ENCODE peak calls at places on chromosomes 13 and 19, in five cellular contexts. P is IMR-90, W is H1, H is SK-N-SH, U is K562. G is an unnamed sample.

GRCh38 chr13:24176351-24177101 is 16.0 kb downstream of the SPATA13 start:
- DNase-seq in P (no peak), H (no peak), W (no peak), U (no peak), G (no peak)

GRCh38 chr13:50127017-50127725 is 111.9 kb downstream of the KCNRG start:
- DNase-seq in U (no peak), P (peak), H (no peak), W (peak), G (no peak)

GRCh38 chr19:35986664-35987570 is 8.1 kb upstream of the SDHAF1 start:
- DNase-seq in P (no peak), W (peak), H (peak), U (no peak), G (peak)

GRCh38 chr19:4130635-4131438 is 6.9 kb upstream of the MAP2K2 start:
- DNase-seq in W (no peak), H (no peak), P (peak), U (peak), G (peak)

GRCh38 chr13:75841905-75842304 is 205.8 kb downstream of the LMO7 start:
- DNase-seq in P (no peak), H (no peak), U (no peak), W (no peak), G (no peak)

GRCh38 chr19:36497001-36497400 is 7.6 kb upstream of the ZNF566 start:
- DNase-seq in U (peak), W (no peak), H (no peak), P (no peak), G (no peak)

GRCh38 chr19:19627716-19628498 is at the start of gene LPAR2:
- DNase-seq in W (peak), H (peak), U (no peak), P (no peak), G (peak)

GRCh38 chr19:15934332-15935078 is at the start of gene CYP4F11:
- DNase-seq in W (no peak), U (no peak), H (no peak), P (no peak), G (peak)

GRCh38 chr19:10718205-10719196 is 622 bp downstream of the DNM2 start:
- DNase-seq in U (peak), H (peak), W (peak), P (peak), G (no peak)

GRCh38 chr13:51996660-51997059 is 14.6 kb downstream of the ATP7B start:
- DNase-seq in W (no peak), P (no peak), U (peak), H (no peak), G (no peak)

GRCh38 chr13:110757296-110757695 is 43.8 kb downstream of the ING1 start:
- DNase-seq in W (peak), P (no peak), U (no peak), H (no peak), G (no peak)

GRCh38 chr19:38706792-38707511 is 37.3 kb downstream of the CAPN12 start:
- DNase-seq in U (no peak), H (no peak), W (no peak), P (no peak), G (no peak)

GRCh38 chr19:3458595-3459284 is 21.6 kb downstream of the SMIM24 start:
- DNase-seq in P (peak), W (no peak), H (peak), U (no peak), G (peak)

GRCh38 chr13:45393941-45394570 is 24.1 kb downstream of the SLC25A30 start:
- DNase-seq in W (peak), U (peak), H (peak), P (peak), G (peak)

GRCh38 chr13:109747524-109747923 is 38.9 kb downstream of the IRS2 start:
- DNase-seq in W (no peak), U (no peak), P (no peak), H (no peak), G (no peak)

GRCh38 chr13:98722958-98723357 is 29.5 kb downstream of the SLC15A1 start:
- DNase-seq in H (no peak), U (no peak), W (no peak), P (no peak), G (no peak)
- H3K4me3 ChIP-seq in H (no peak), U (no peak), W (no peak), P (no peak), G (no peak)

DNA sequence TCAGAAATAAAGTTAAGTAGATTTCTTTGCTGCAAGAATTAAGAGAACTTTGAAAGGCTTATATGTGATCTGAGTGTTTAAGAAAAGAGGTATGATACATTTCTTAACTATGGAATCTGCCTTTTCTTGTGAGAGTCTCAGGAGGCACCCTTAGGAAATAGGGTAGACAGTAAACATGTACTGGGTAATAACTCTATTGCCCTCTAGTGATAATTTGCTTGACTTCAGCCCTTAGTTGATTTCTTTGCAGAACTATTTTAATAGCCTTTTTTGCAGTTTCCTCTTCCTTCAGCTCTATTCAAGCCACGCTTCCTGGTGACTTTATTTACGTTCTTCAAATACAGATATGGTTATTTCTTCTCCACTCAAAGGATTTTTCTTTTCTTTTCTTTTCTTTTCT is 37.0 kb upstream of the CCNA1 start:
- DNase-seq in U (peak), W (no peak), P (peak), H (peak), G (peak)
- TF ChIP-seq RFX5 in U (no peak), W (no peak), P (no peak), H (no peak), G (no peak)

GRCh38 chr19:6088677-6089063 is 21.6 kb downstream of the RFX2 start:
- DNase-seq in W (no peak), U (peak), P (peak), H (no peak), G (no peak)

GRCh38 chr19:6095760-6096159 is 14.5 kb downstream of the RFX2 start:
- DNase-seq in W (no peak), H (no peak), P (no peak), U (no peak), G (no peak)

GRCh38 chr19:6091771-6092291 is 18.5 kb downstream of the RFX2 start:
- DNase-seq in U (no peak), W (no peak), P (peak), H (no peak), G (no peak)

GRCh38 chr19:6090634-6091033 is 19.7 kb downstream of the RFX2 start:
- DNase-seq in U (no peak), H (no peak), W (no peak), P (no peak), G (no peak)

GRCh38 chr19:6092329-6093286 is 17.7 kb downstream of the RFX2 start:
- DNase-seq in H (no peak), U (peak), W (no peak), P (peak), G (peak)
- H3K4me3 ChIP-seq in H (no peak), U (peak), W (peak), P (peak), G (peak)

DNA sequence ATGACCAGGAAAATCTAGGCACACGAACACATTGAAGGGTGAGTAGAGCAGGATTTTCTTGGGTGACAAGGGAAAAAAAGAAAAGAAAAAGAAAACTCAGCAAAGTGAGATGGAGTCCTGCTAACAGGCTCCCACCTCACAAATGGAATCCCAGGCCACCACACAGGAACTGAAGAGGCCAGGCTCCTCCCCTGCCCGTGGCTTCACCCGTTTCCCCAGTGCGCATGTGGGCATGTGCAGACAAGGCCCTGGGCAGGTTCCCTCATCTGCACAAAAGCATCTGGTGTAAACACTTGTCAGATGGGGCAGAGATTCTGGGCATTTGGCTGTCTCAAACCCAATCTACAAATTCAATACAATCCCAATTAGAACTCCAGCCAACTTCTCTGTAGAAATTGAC is 24.5 kb downstream of the CFAP97D2 start:
- DNase-seq in P (no peak), W (no peak), U (no peak), H (no peak), G (no peak)
- TF ChIP-seq RFX5 in P (no peak), W (no peak), U (no peak), H (no peak), G (no peak)

DNA sequence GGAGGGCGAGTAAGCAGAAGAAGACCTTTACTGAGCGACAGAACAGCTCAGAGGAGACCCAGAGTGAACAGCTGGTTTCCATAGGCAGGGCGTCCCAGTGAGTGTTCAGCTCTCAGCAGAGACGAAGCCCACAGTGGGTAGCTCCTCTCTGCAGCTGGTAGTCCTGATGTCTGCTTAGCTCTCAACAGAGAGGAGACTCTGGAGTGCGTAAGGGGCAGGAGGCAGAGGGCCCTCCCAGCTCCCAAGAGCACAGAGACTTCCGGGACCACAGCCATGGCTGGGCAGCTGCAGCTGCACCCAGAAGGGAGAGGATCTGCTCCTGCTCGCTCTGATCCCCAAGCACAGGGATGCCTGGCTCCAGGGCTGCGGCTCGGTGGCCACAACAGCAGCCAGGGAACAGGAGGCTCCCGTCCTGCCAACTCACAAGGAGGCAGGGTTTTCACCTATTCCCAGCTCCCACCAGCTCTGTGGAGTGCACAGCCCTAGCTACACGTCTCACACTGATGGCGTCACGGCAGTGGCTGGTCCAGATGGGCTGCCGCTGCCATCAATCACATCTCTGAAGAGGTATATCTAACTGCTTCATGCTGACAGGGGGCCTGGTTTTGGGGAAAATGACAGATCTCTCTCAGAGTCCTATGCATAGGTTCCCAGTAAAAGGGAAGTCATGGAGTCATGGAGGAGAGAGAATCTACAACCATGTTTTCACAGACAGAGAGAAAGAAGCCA is 2660.1 kb upstream of the PCDH20 start:
- DNase-seq in H (no peak), W (no peak), P (no peak), U (peak), G (no peak)
- H3K4me3 ChIP-seq in H (no peak), W (no peak), P (no peak), U (peak), G (no peak)

DNA sequence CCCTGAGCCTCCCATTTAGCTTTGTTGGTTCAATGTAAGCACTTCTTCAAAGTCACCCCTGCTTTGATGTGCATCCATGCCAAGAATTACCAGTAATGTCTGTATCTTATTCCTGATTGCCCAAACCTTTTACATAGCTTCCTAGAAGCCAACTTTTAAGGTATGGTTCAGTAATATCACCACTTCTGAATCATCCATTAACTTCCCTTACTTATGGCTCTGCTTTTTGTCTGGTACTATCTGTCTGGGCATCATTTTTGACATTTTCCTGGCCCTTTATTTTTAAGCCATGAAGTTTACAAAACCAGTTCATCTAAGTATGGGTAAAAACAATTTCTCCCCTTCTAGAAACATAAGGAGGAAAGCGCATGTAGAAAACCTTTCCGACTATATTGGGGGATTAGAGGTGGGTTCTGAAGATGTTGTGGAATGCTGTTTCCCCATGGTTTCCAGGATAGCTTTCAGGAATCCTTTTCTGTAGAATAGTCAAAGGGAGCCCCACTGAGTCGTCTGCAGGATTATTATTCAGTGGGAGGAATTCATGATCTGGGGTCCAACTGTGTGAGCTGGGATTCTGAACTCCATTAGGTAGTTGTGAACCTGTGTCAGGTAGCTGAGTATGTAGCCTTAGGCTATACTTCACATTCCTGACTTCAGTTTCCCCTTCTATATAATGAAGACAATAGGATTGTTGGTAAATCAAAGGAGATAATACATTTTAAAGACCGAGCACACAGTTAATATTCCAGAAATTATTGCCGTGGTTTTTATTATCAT is 163.8 kb downstream of the SUCLA2 start:
- DNase-seq in H (no peak), P (no peak), W (no peak), U (no peak), G (no peak)
- TF ChIP-seq RFX5 in H (no peak), P (no peak), W (no peak), U (no peak), G (no peak)

DNA sequence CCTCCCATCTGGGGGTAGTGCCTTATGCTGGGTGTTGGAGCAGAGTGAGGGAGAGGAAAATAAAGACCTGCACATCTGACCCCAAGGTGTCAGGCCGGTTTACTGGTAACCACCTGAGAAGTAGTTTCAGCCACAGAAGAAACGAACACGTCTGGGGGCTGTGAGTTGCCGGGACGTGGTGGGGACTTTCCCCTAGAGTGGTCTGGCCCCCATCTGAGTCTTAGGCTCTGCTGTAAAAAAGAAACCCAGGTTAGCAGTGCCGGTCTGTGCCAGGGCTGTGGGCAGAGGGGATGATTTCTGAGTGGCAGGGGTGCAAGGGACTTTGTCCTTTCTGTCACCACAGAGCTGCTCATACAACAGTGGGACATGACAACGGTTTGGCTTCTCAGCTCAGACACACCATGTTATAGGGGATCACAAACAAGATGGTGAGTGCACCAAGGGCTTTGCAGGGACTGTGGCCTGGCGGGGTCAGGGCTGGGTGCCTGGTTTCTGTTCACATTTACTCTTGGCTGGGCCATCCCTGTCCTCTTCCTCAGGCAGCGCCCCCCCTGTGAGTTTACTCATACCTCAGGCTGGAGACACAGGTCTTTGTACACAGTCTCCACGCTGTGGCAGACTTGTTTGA is 9.0 kb downstream of the GCDH start:
- DNase-seq in W (no peak), P (no peak), H (no peak), U (no peak), G (no peak)
- H3K4me3 ChIP-seq in W (no peak), P (no peak), H (no peak), U (no peak), G (no peak)

GRCh38 chr19:31085125-31085524 is 264.1 kb downstream of the TSHZ3 start:
- DNase-seq in H (no peak), U (no peak), W (no peak), P (no peak), G (no peak)
- TF ChIP-seq RFX5 in H (no peak), U (no peak), W (no peak), P (no peak), G (no peak)

G was measured in A549.